ENCODE peak calls at places on chromosomes 13 and 19, in eight cellular contexts. F is HCEC 1CT; X is activated CD4-positive, alpha-beta T cell treated with anti-CD3 and anti-CD28 coated beads for 36 hours; P is HEK293T; H is progenitor cell of endocrine pancreas; U is fibroblast of the aortic adventitia; C is transverse colon; L is AG04450. V is an unnamed sample.

GRCh38 chr19:41456342-41456918 is 13.5 kb downstream of the ERICH4 start:
- DNase-seq in H (no peak), P (no peak), F (peak; percentile 14), U (peak; percentile 48), X (no peak), L (peak; percentile 1), C (no peak), V (no peak)

GRCh38 chr13:98802999-98803666 is 50.7 kb upstream of the SLC15A1 start:
- DNase-seq in C (no peak), U (no peak), X (no peak), L (no peak), H (no peak), F (no peak), P (no peak), V (no peak)

GRCh38 chr13:113863511-113864302 is at the start of gene GAS6:
- DNase-seq in L (no peak), U (peak; percentile 34), X (peak; percentile 42), F (peak; percentile 55), P (peak; percentile 22), C (peak; percentile 80), H (peak; percentile 41), V (no peak)

GRCh38 chr19:15379996-15380647 is 535 bp upstream of the AKAP8 start:
- DNase-seq in H (no peak), L (no peak), U (peak; percentile 39), X (peak; percentile 66), P (peak; percentile 39), F (peak; percentile 13), C (peak; percentile 80), V (no peak)

GRCh38 chr13:30082391-30082790 is 225.0 kb downstream of the KATNAL1 start:
- DNase-seq in U (no peak), X (no peak), F (no peak), C (no peak), L (no peak), P (no peak), H (no peak), V (no peak)

GRCh38 chr19:46970815-46971214 is 48.8 kb upstream of the NPAS1 start:
- DNase-seq in U (peak; percentile 75), X (no peak), H (no peak), P (no peak), L (no peak), C (no peak), F (peak; percentile 74), V (peak; percentile 94)

GRCh38 chr19:46162731-46163130 is 14.7 kb downstream of the IGFL2 start:
- DNase-seq in C (no peak), L (no peak), P (no peak), H (no peak), X (no peak), U (no peak), F (no peak), V (no peak)

GRCh38 chr13:87331178-87331577 is 340.0 kb upstream of the SLITRK5 start:
- DNase-seq in L (no peak), C (no peak), X (no peak), U (no peak), H (no peak), P (no peak), F (no peak), V (no peak)

GRCh38 chr13:50129065-50129922 is 114.0 kb downstream of the KCNRG start:
- DNase-seq in F (no peak), U (no peak), L (no peak), P (no peak), H (no peak), C (no peak), X (peak; percentile 30), V (no peak)

GRCh38 chr19:47716270-47716937 is 3.2 kb downstream of the EHD2 start:
- DNase-seq in C (no peak), H (no peak), P (no peak), F (no peak), L (no peak), U (no peak), X (no peak), V (no peak)

GRCh38 chr19:53908106-53908932 is 759 bp upstream of the CACNG7 start:
- DNase-seq in L (peak; percentile 13), F (peak; percentile 40), H (no peak), X (peak; percentile 84), P (peak; percentile 75), C (no peak), U (peak; percentile 74), V (no peak)

GRCh38 chr13:44903596-44903995 is 85.7 kb downstream of the NUFIP1 start:
- DNase-seq in L (peak; percentile 64), C (peak; percentile 70), P (no peak), H (no peak), X (no peak), U (peak; percentile 95), F (peak; percentile 73), V (peak; percentile 79)

GRCh38 chr13:99281811-99282263 is 23.7 kb upstream of the GPR18 start:
- DNase-seq in U (no peak), X (peak; percentile 73), P (no peak), F (no peak), C (peak; percentile 62), L (no peak), H (no peak), V (no peak)

GRCh38 chr13:28568286-28568685 is 73.4 kb upstream of the FLT1 start:
- DNase-seq in X (no peak), F (no peak), C (peak; percentile 36), U (peak; percentile 31), P (no peak), H (no peak), L (peak; percentile 23), V (no peak)

GRCh38 chr19:41226053-41226873 is 7.2 kb downstream of the AXL start:
- DNase-seq in H (peak; percentile 46), L (peak; percentile 85), P (peak; percentile 59), X (peak; percentile 70), C (peak; percentile 77), U (peak; percentile 80), F (peak; percentile 89), V (peak; percentile 26)

GRCh38 chr19:35714601-35715354 is 3.0 kb upstream of the KMT2B start:
- DNase-seq in H (no peak), P (peak; percentile 23), F (no peak), X (peak; percentile 72), C (no peak), U (no peak), L (no peak), V (no peak)

GRCh38 chr13:27535546-27535945 is 84.8 kb downstream of the LNX2 start:
- DNase-seq in H (no peak), X (peak; percentile 9), U (no peak), L (no peak), C (no peak), P (no peak), F (no peak), V (no peak)

GRCh38 chr19:54420383-54421168 is 5.3 kb downstream of the TTYH1 start:
- DNase-seq in L (no peak), C (no peak), X (no peak), U (no peak), H (peak; percentile 65), P (no peak), F (no peak), V (no peak)

GRCh38 chr19:8515317-8515716 is 1.4 kb upstream of the ZNF414 start:
- DNase-seq in L (no peak), C (no peak), X (peak; percentile 81), F (no peak), P (no peak), H (no peak), U (no peak), V (no peak)

GRCh38 chr13:23516190-23516589 is 54.0 kb upstream of the TNFRSF19 start:
- DNase-seq in U (peak; percentile 61), C (no peak), H (no peak), F (no peak), P (no peak), L (no peak), X (no peak), V (no peak)

GRCh38 chr19:47549341-47549768 is 23.6 kb downstream of the ZNF541 start:
- DNase-seq in U (no peak), L (no peak), H (no peak), F (no peak), C (no peak), X (no peak), P (no peak), V (no peak)

GRCh38 chr19:18093439-18094161 is 4.0 kb upstream of the MAST3 start:
- DNase-seq in H (no peak), L (no peak), F (peak; percentile 55), C (no peak), X (peak; percentile 29), U (peak; percentile 39), P (peak; percentile 56), V (no peak)

GRCh38 chr19:17456127-17456526 is 4.6 kb downstream of the NXNL1 start:
- DNase-seq in C (no peak), X (no peak), H (no peak), F (no peak), U (no peak), P (no peak), L (no peak), V (no peak)

GRCh38 chr13:31556376-31556775 is 182.9 kb upstream of the RXFP2 start:
- DNase-seq in L (no peak), U (no peak), X (no peak), C (no peak), H (no peak), P (no peak), F (peak; percentile 9), V (peak; percentile 47)

GRCh38 chr19:41927810-41928192 is 448 bp downstream of the ERFL start:
- DNase-seq in H (no peak), X (peak; percentile 49), C (peak; percentile 39), U (no peak), L (no peak), P (no peak), F (no peak), V (no peak)

GRCh38 chr19:958967-959685 is 25.0 kb upstream of the WDR18 start:
- DNase-seq in U (no peak), P (no peak), X (peak; percentile 77), L (no peak), C (no peak), F (no peak), H (no peak), V (no peak)

GRCh38 chr19:11453468-11454341 is 18.3 kb downstream of the PRKCSH start:
- DNase-seq in C (no peak), X (peak; percentile 54), F (no peak), U (no peak), H (no peak), P (no peak), L (no peak), V (no peak)

V was measured in BJ.